ENCODE peak calls at places on chromosomes 3 and 15, in six cellular contexts. Y is IMR-90, Q is H1, J is HepG2, B is K562, Z is GM12878. O is an unnamed sample.

GRCh38 chr3:165378761-165379160 is 182.6 kb upstream of the SLITRK3 start:
- DNase-seq in Z (no peak), Q (no peak), J (no peak), B (no peak), Y (no peak), O (no peak)

GRCh38 chr3:144096016-144096415 is 124.4 kb downstream of the DIPK2A start:
- DNase-seq in B (no peak), J (no peak), Q (no peak), Z (no peak), Y (no peak), O (no peak)

GRCh38 chr3:32226875-32227500 is 11.5 kb upstream of the CMTM8 start:
- DNase-seq in Q (no peak), B (no peak), Z (no peak), Y (peak; percentile 30), J (no peak), O (no peak)

GRCh38 chr15:81182746-81183402 is 13.8 kb upstream of the IL16 start:
- DNase-seq in J (no peak), Y (no peak), B (no peak), Z (no peak), Q (peak; percentile 45), O (no peak)

GRCh38 chr3:162337630-162338029 is 841.0 kb downstream of the OTOL1 start:
- DNase-seq in Q (no peak), Y (peak; percentile 34), B (no peak), Z (no peak), J (no peak), O (no peak)

GRCh38 chr3:149933008-149933407 is 37.7 kb downstream of the PFN2 start:
- DNase-seq in Z (no peak), Y (no peak), Q (no peak), B (no peak), J (no peak), O (no peak)

GRCh38 chr3:119305271-119305670 is 11.1 kb downstream of the ARHGAP31 start:
- DNase-seq in Q (no peak), B (no peak), Z (no peak), J (no peak), Y (no peak), O (no peak)

GRCh38 chr15:96560246-96560895 is 229.9 kb downstream of the NR2F2 start:
- DNase-seq in Z (no peak), Y (no peak), J (no peak), Q (no peak), B (no peak), O (peak; percentile 11)

GRCh38 chr3:107987036-107987557 is 103.7 kb downstream of the CD47 start:
- DNase-seq in J (peak; percentile 46), Y (peak; percentile 98), Z (no peak), Q (no peak), B (no peak), O (peak; percentile 59)

GRCh38 chr15:91100561-91101355 is 701 bp downstream of the SV2B start:
- DNase-seq in Q (peak; percentile 50), J (no peak), Y (peak; percentile 7), Z (no peak), B (no peak), O (peak; percentile 37)

GRCh38 chr3:161371441-161372320 is at the start of gene SPTSSB:
- DNase-seq in Y (no peak), J (peak; percentile 42), Q (peak; percentile 87), B (peak; percentile 5), Z (no peak), O (peak; percentile 84)

GRCh38 chr15:29822100-29822684 is at the start of gene TJP1:
- DNase-seq in Q (peak; percentile 86), Y (peak; percentile 74), Z (no peak), B (peak; percentile 83), J (peak; percentile 39), O (peak; percentile 95)

GRCh38 chr15:32775103-32775502 is 57.3 kb downstream of the GREM1 start:
- DNase-seq in J (no peak), Y (no peak), Z (no peak), B (no peak), Q (no peak), O (no peak)

GRCh38 chr3:81735334-81735733 is 26.1 kb downstream of the GBE1 start:
- DNase-seq in Q (no peak), Y (no peak), Z (no peak), B (no peak), J (no peak), O (no peak)

GRCh38 chr15:65028921-65029735 is at the start of gene MTFMT:
- DNase-seq in Z (no peak), Y (peak; percentile 68), B (peak; percentile 91), J (peak; percentile 68), Q (peak; percentile 98), O (peak; percentile 99)

GRCh38 chr3:45486926-45487325 is 98.5 kb downstream of the LARS2 start:
- DNase-seq in Y (no peak), Q (no peak), J (no peak), Z (no peak), B (no peak), O (no peak)

GRCh38 chr15:66951531-66951930 is 113.9 kb upstream of the SMAD3 start:
- DNase-seq in B (no peak), Q (no peak), J (no peak), Y (no peak), Z (no peak), O (no peak)

GRCh38 chr3:139534992-139535879 is 4.3 kb downstream of the RBP1 start:
- DNase-seq in J (peak; percentile 44), Y (peak; percentile 79), Z (no peak), B (peak; percentile 54), Q (no peak), O (peak; percentile 77)

GRCh38 chr3:14204605-14205284 is 26.1 kb downstream of the LSM3 start:
- DNase-seq in Q (peak; percentile 17), Z (no peak), J (no peak), Y (peak; percentile 71), B (peak; percentile 79), O (no peak)

GRCh38 chr3:99458013-99458412 is 180.4 kb upstream of the COL8A1 start:
- DNase-seq in Q (no peak), J (no peak), B (no peak), Z (no peak), Y (no peak), O (no peak)
- H2AFZ ChIP-seq in Q (peak overlapping the region; percentile 44), J (no peak overlapping the region), B (no peak overlapping the region), Z (peak overlapping the region; percentile 8), Y (no peak overlapping the region), O (no peak overlapping the region)

DNA sequence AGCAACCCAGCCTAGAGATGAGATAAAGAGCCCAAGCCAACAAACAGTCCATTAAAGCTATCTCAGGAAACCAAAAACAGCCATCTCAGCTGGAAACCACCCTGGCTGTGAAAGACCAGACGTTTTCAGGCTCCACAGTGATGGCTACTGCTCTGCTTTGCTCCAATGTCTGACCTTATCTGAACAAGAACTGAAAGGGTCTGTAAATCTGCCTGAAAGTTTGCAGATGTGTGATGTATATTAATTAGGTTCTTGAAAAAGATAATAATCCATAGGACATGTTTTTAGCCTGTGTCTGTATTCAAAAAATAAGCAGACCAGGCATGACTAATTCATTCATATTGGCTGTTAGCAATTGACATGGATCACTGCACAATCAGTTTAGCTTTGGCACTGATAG is 611.5 kb upstream of the NAALADL2 start:
- DNase-seq in J (no peak), B (no peak), Z (no peak), Y (no peak), Q (no peak), O (peak; percentile 72)
- TF ChIP-seq RFX5 in J (no peak), B (no peak), Z (no peak), Y (no peak), Q (no peak), O (no peak)

GRCh38 chr3:189170559-189170958 is 1.2 kb upstream of the TPRG1 start:
- DNase-seq in Q (no peak), Z (no peak), J (no peak), B (no peak), Y (no peak), O (no peak)

GRCh38 chr3:189168711-189169110 is 3.1 kb upstream of the TPRG1 start:
- DNase-seq in J (no peak), Z (no peak), B (no peak), Q (no peak), Y (no peak), O (no peak)

GRCh38 chr3:189171707-189172106 is at the start of gene TPRG1:
- DNase-seq in Z (no peak), B (no peak), Y (no peak), Q (no peak), J (no peak), O (no peak)

GRCh38 chr3:189169728-189170127 is 2.0 kb upstream of the TPRG1 start:
- DNase-seq in Q (peak; percentile 45), Y (no peak), B (no peak), J (no peak), Z (no peak), O (peak; percentile 8)

GRCh38 chr3:189172668-189173419 is 1.1 kb downstream of the TPRG1 start:
- DNase-seq in J (no peak), Q (no peak), B (no peak), Y (no peak), Z (no peak), O (no peak)
- H2AFZ ChIP-seq in J (no peak overlapping the region), Q (no peak overlapping the region), B (no peak overlapping the region), Y (no peak overlapping the region), Z (no peak overlapping the region), O (no peak overlapping the region)

DNA sequence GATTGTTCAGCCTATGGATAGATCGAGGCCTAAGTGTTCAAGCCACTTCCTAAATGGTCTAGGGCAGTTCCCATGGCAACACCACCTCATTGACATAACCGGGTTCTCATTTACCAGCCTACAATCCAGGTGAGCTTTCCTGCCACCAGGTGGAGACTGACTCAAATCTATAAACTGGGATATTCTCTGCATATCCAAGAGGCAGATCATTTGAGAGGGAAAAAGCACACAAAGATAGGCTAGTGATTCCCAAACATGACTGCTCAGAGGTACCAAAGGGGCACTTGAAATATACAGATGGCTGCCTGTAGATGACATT is 141.3 kb upstream of the PROK2 start:
- DNase-seq in Y (peak; percentile 2), B (peak; percentile 20), J (peak; percentile 39), Z (no peak), Q (peak; percentile 70), O (peak; percentile 45)
- TF ChIP-seq RFX5 in Y (no peak), B (no peak), J (no peak), Z (no peak), Q (no peak), O (no peak)